ENCODE peak calls at places on chromosomes 6 and 20, in four cellular contexts. I, T, E and W are unnamed samples.

GRCh38 chr6:5906340-5906670 is 100.4 kb downstream of the NRN1 start:
- DNase-seq in I (no peak), T (no peak), E (no peak), W (no peak)

GRCh38 chr20:18057106-18057993 is at the start of gene OVOL2:
- DNase-seq in I (no peak), T (no peak), E (no peak), W (no peak)

GRCh38 chr6:38713812-38714211 is 1.3 kb upstream of the DNAH8 start:
- DNase-seq in I (no peak), T (peak; percentile 30), E (no peak), W (no peak)

GRCh38 chr6:26520088-26520839 is 17.9 kb upstream of the HMGN4 start:
- DNase-seq in I (peak; percentile 67), T (no peak), E (no peak), W (no peak)

GRCh38 chr6:147001621-147002020 is 202.6 kb upstream of the STXBP5 start:
- DNase-seq in I (no peak), T (no peak), E (no peak), W (no peak)

GRCh38 chr6:166520905-166521834 is 65.3 kb downstream of the RAMACL start:
- DNase-seq in I (no peak), T (no peak), E (no peak), W (no peak)

GRCh38 chr6:102390541-102390940 is 997.0 kb downstream of the GRIK2 start:
- DNase-seq in I (no peak), T (no peak), E (no peak), W (no peak)

GRCh38 chr20:57190536-57191265 is 75.7 kb downstream of the BMP7 start:
- DNase-seq in I (no peak), T (no peak), E (no peak), W (no peak)

GRCh38 chr20:37827605-37828004 is 75.3 kb upstream of the VSTM2L start:
- DNase-seq in I (no peak), T (no peak), E (no peak), W (no peak)